ENCODE peak calls at places on chromosomes 4 and X, in ten cellular contexts. B, F, N, H, O, T, W, G, I and L are unnamed samples.

GRCh38 chr4:143252478-143252877 is 67.8 kb downstream of the USP38 start:
- DNase-seq in B (no peak), F (no peak), N (no peak), H (no peak), O (no peak), T (no peak), W (no peak), G (no peak), I (no peak), L (no peak)

GRCh38 chrX:134933248-134933647 is 57.5 kb upstream of the SMIM10 start:
- DNase-seq in B (no peak), F (no peak), N (no peak), H (no peak), O (no peak), T (no peak), W (no peak), G (no peak), I (no peak), L (no peak)

GRCh38 chr4:128153795-128154194 is 92.7 kb downstream of the LARP1B start:
- DNase-seq in B (no peak), F (no peak), N (no peak), H (no peak), O (no peak), T (no peak), W (no peak), G (no peak), I (no peak), L (no peak)

GRCh38 chrX:143632625-143633387 is 3.1 kb downstream of the SLITRK4 start:
- DNase-seq in B (no peak), F (peak; percentile 24), N (no peak), H (no peak), O (no peak), T (no peak), W (no peak), G (no peak), I (no peak), L (no peak)

GRCh38 chr4:40334591-40335507 is at the start of gene CHRNA9:
- DNase-seq in B (no peak), F (peak; percentile 20), N (no peak), H (no peak), O (no peak), T (no peak), W (no peak), G (no peak), I (no peak), L (no peak)

GRCh38 chr4:74451214-74451661 is 6.3 kb downstream of the AREG start:
- DNase-seq in B (no peak), F (no peak), N (no peak), H (peak; percentile 71), O (no peak), T (peak; percentile 56), W (peak; percentile 73), G (no peak), I (no peak), L (no peak)

GRCh38 chr4:149344436-149344835 is 471.2 kb downstream of the IQCM start:
- DNase-seq in B (no peak), F (no peak), N (no peak), H (peak; percentile 34), O (no peak), T (peak; percentile 34), W (no peak), G (no peak), I (no peak), L (no peak)

GRCh38 chr4:33339762-33340161 is 2619.6 kb downstream of the PCDH7 start:
- DNase-seq in B (no peak), F (no peak), N (no peak), H (no peak), O (no peak), T (no peak), W (no peak), G (no peak), I (no peak), L (no peak)

GRCh38 chr4:109701566-109702399 is 1.5 kb downstream of the CASP6 start:
- DNase-seq in B (no peak), F (no peak), N (no peak), H (no peak), O (peak; percentile 34), T (no peak), W (peak; percentile 7), G (no peak), I (no peak), L (peak; percentile 28)